ENCODE peak calls at places on chromosomes 16 and 17, in eight cellular contexts. C is midbrain, L is dermis microvascular lymphatic vessel endothelial cell, G is H9, V is nucleus accumbens, J is heart right ventricle, U is KG1, X is EH. F is an unnamed sample.

GRCh38 chr17:19331553-19332245 is 30.8 kb downstream of the B9D1 start:
- DNase-seq in C (no peak), L (no peak), G (no peak), V (no peak), J (no peak), U (no peak), X (no peak), F (no peak)

GRCh38 chr17:7982171-7982570 is 20.2 kb upstream of the GUCY2D start:
- DNase-seq in C (no peak), L (no peak), G (peak; percentile 12), V (no peak), J (no peak), U (no peak), X (peak; percentile 76), F (no peak)

GRCh38 chr17:21814776-21815175 is 122.5 kb downstream of the KCNJ18 start:
- DNase-seq in C (no peak), L (no peak), G (no peak), V (no peak), J (no peak), U (no peak), X (no peak), F (no peak)

GRCh38 chr16:66878067-66878466 is 2.2 kb upstream of the PDP2 start:
- DNase-seq in C (no peak), L (no peak), G (no peak), V (no peak), J (no peak), U (peak; percentile 32), X (peak; percentile 17), F (no peak)

GRCh38 chr17:81317992-81318391 is 22.9 kb upstream of the SLC38A10 start:
- DNase-seq in C (no peak), L (no peak), G (peak; percentile 76), V (no peak), J (no peak), U (no peak), X (no peak), F (no peak)

GRCh38 chr17:50872710-50873424 is 6.7 kb upstream of the TOB1 start:
- DNase-seq in C (no peak), L (no peak), G (peak; percentile 19), V (no peak), J (no peak), U (no peak), X (peak; percentile 35), F (no peak)

GRCh38 chr16:84957792-84958191 is 53.5 kb downstream of the ZDHHC7 start:
- DNase-seq in C (no peak), L (no peak), G (no peak), V (no peak), J (no peak), U (no peak), X (no peak), F (no peak)

GRCh38 chr16:31107465-31107867 is 720 bp upstream of the BCKDK start:
- DNase-seq in C (no peak), L (no peak), G (no peak), V (no peak), J (no peak), U (no peak), X (no peak), F (no peak)

GRCh38 chr16:11076259-11077018 is 132.1 kb downstream of the CLEC16A start:
- DNase-seq in C (no peak), L (no peak), G (no peak), V (no peak), J (no peak), U (no peak), X (no peak), F (no peak)

GRCh38 chr17:336110-337021 is 16.2 kb downstream of the RPH3AL start:
- DNase-seq in C (no peak), L (no peak), G (peak; percentile 34), V (no peak), J (peak; percentile 79), U (no peak), X (peak; percentile 27), F (no peak)

GRCh38 chr16:57480754-57481230 is 5.5 kb downstream of the DOK4 start:
- DNase-seq in C (no peak), L (no peak), G (no peak), V (no peak), J (no peak), U (no peak), X (no peak), F (no peak)

GRCh38 chr16:5025171-5025632 is 8.5 kb downstream of the NAGPA start:
- DNase-seq in C (peak; percentile 49), L (no peak), G (peak; percentile 85), V (no peak), J (peak; percentile 46), U (no peak), X (no peak), F (no peak)

GRCh38 chr17:67549787-67550186 is 167.9 kb upstream of the NOL11 start:
- DNase-seq in C (no peak), L (peak; percentile 100), G (peak; percentile 31), V (no peak), J (no peak), U (no peak), X (no peak), F (no peak)